ENCODE peak calls at places on chromosome 19, in six cellular contexts. A is head of caudate nucleus, R is nucleus accumbens, I is AG10803, W is astrocyte of the spinal cord, Z is COR-L47. C is an unnamed sample.

GRCh38 chr19:50548191-50549058 is 19.8 kb downstream of the LRRC4B start:
- DNase-seq in R (no peak), W (no peak), A (peak), Z (no peak), I (no peak), C (no peak)

GRCh38 chr19:3593156-3593555 is 7.9 kb downstream of the GIPC3 start:
- DNase-seq in W (no peak), R (no peak), A (no peak), I (no peak), Z (no peak), C (no peak)

GRCh38 chr19:42129399-42130253 is 2.6 kb downstream of the POU2F2 start:
- DNase-seq in R (no peak), I (peak), A (peak), W (no peak), Z (no peak), C (no peak)

GRCh38 chr19:18514800-18515682 is 6.8 kb downstream of the ELL start:
- DNase-seq in A (no peak), I (peak), W (peak), R (no peak), Z (no peak), C (peak)

GRCh38 chr19:45253396-45254027 is 2.4 kb downstream of the MARK4 start:
- DNase-seq in I (peak), R (no peak), A (no peak), Z (no peak), W (peak), C (no peak)

GRCh38 chr19:30783212-30783611 is 411.0 kb downstream of the ZNF536 start:
- DNase-seq in R (no peak), Z (no peak), A (no peak), I (no peak), W (no peak), C (no peak)

GRCh38 chr19:45005787-45006186 is 4.5 kb downstream of the RELB start:
- DNase-seq in Z (no peak), I (no peak), R (no peak), A (no peak), W (no peak), C (no peak)

GRCh38 chr19:12126707-12127106 is 13.4 kb downstream of the ZNF20 start:
- DNase-seq in Z (peak), R (no peak), W (no peak), A (no peak), I (no peak), C (no peak)

GRCh38 chr19:38657633-38658222 is 10.3 kb downstream of the ACTN4 start:
- DNase-seq in R (no peak), W (peak), A (no peak), Z (no peak), I (peak), C (no peak)

GRCh38 chr19:35977446-35978222 is 17.4 kb upstream of the SDHAF1 start:
- DNase-seq in I (no peak), A (no peak), Z (peak), R (no peak), W (no peak), C (no peak)

GRCh38 chr19:46753420-46754155 is 7.3 kb upstream of the STRN4 start:
- DNase-seq in I (no peak), R (no peak), W (no peak), Z (peak), A (no peak), C (peak)

GRCh38 chr19:1275260-1275975 is at the start of gene FAM174C:
- DNase-seq in W (peak), Z (peak), I (peak), R (peak), A (peak), C (peak)

GRCh38 chr19:38034153-38034835 is 127.3 kb downstream of the SIPA1L3 start:
- DNase-seq in W (peak), A (no peak), R (no peak), Z (no peak), I (no peak), C (peak)

GRCh38 chr19:48578891-48579290 is 26.9 kb downstream of the SULT2B1 start:
- DNase-seq in R (no peak), W (no peak), A (no peak), Z (no peak), I (peak), C (no peak)

GRCh38 chr19:35170359-35171061 is 16.0 kb downstream of the FXYD5 start:
- DNase-seq in A (no peak), Z (no peak), R (no peak), W (no peak), I (no peak), C (no peak)

GRCh38 chr19:16319466-16319865 is 5.2 kb upstream of the KLF2 start:
- DNase-seq in R (no peak), I (peak), Z (no peak), W (peak), A (no peak), C (no peak)

GRCh38 chr19:1970003-1970805 is 29.2 kb downstream of the CSNK1G2 start:
- DNase-seq in R (no peak), I (no peak), W (no peak), A (no peak), Z (no peak), C (no peak)